ENCODE peak calls at places on chromosomes 11 and 22, in five cellular contexts. One of them, this sample, is unnamed.

GRCh38 chr11:108223449-108224149 is 732 bp downstream of the ATM start:
- DNase-seq in left ventricle myocardium inferior: no peak
- DNase-seq in lower lobe of right lung: no peak
- DNase-seq in activated naive CD4-positive, alpha-beta T cell: no peak
- DNase-seq in psoas muscle: no peak
- DNase-seq in this sample: no peak

GRCh38 chr11:68968306-68969255 is 12.2 kb downstream of the MRGPRD start:
- DNase-seq in left ventricle myocardium inferior: no peak
- DNase-seq in lower lobe of right lung: peak
- DNase-seq in activated naive CD4-positive, alpha-beta T cell: no peak
- DNase-seq in psoas muscle: no peak
- DNase-seq in this sample: no peak

GRCh38 chr11:100687630-100688395 is 725 bp downstream of the ARHGAP42 start:
- DNase-seq in psoas muscle: peak
- DNase-seq in lower lobe of right lung: peak
- DNase-seq in activated naive CD4-positive, alpha-beta T cell: no peak
- DNase-seq in left ventricle myocardium inferior: peak
- DNase-seq in this sample: peak

GRCh38 chr22:17149073-17149815 is 9.8 kb downstream of the HDHD5 start:
- DNase-seq in lower lobe of right lung: peak
- DNase-seq in left ventricle myocardium inferior: no peak
- DNase-seq in psoas muscle: no peak
- DNase-seq in activated naive CD4-positive, alpha-beta T cell: no peak
- DNase-seq in this sample: no peak

GRCh38 chr11:131712897-131713296 is 342.5 kb downstream of the NTM start:
- DNase-seq in lower lobe of right lung: no peak
- DNase-seq in psoas muscle: no peak
- DNase-seq in activated naive CD4-positive, alpha-beta T cell: no peak
- DNase-seq in left ventricle myocardium inferior: no peak
- DNase-seq in this sample: no peak

GRCh38 chr11:94735907-94736306 is 32.2 kb upstream of the AMOTL1 start:
- DNase-seq in left ventricle myocardium inferior: no peak
- DNase-seq in psoas muscle: no peak
- DNase-seq in lower lobe of right lung: no peak
- DNase-seq in activated naive CD4-positive, alpha-beta T cell: no peak
- DNase-seq in this sample: no peak

GRCh38 chr11:494761-495536 is 12.1 kb downstream of the RNH1 start:
- DNase-seq in activated naive CD4-positive, alpha-beta T cell: no peak
- DNase-seq in psoas muscle: peak
- DNase-seq in lower lobe of right lung: no peak
- DNase-seq in left ventricle myocardium inferior: no peak
- DNase-seq in this sample: peak

GRCh38 chr11:130301002-130301401 is 13.7 kb downstream of the ZBTB44 start:
- DNase-seq in left ventricle myocardium inferior: no peak
- DNase-seq in activated naive CD4-positive, alpha-beta T cell: no peak
- DNase-seq in psoas muscle: no peak
- DNase-seq in lower lobe of right lung: no peak
- DNase-seq in this sample: peak

GRCh38 chr11:34633990-34634725 is 13.3 kb downstream of the EHF start:
- DNase-seq in lower lobe of right lung: no peak
- DNase-seq in left ventricle myocardium inferior: no peak
- DNase-seq in psoas muscle: no peak
- DNase-seq in activated naive CD4-positive, alpha-beta T cell: no peak
- DNase-seq in this sample: no peak

GRCh38 chr11:120630100-120630499 is 118.6 kb downstream of the GRIK4 start:
- DNase-seq in psoas muscle: no peak
- DNase-seq in left ventricle myocardium inferior: no peak
- DNase-seq in lower lobe of right lung: peak
- DNase-seq in activated naive CD4-positive, alpha-beta T cell: no peak
- DNase-seq in this sample: no peak

GRCh38 chr11:131537729-131538128 is 167.3 kb downstream of the NTM start:
- DNase-seq in lower lobe of right lung: no peak
- DNase-seq in activated naive CD4-positive, alpha-beta T cell: no peak
- DNase-seq in psoas muscle: no peak
- DNase-seq in left ventricle myocardium inferior: no peak
- DNase-seq in this sample: no peak

GRCh38 chr22:45535400-45535799 is 32.7 kb downstream of the FBLN1 start:
- DNase-seq in psoas muscle: no peak
- DNase-seq in activated naive CD4-positive, alpha-beta T cell: no peak
- DNase-seq in lower lobe of right lung: no peak
- DNase-seq in left ventricle myocardium inferior: no peak
- DNase-seq in this sample: no peak

GRCh38 chr11:66082936-66083698 is 13.0 kb downstream of the PACS1 start:
- DNase-seq in activated naive CD4-positive, alpha-beta T cell: no peak
- DNase-seq in psoas muscle: no peak
- DNase-seq in lower lobe of right lung: no peak
- DNase-seq in left ventricle myocardium inferior: no peak
- DNase-seq in this sample: no peak

GRCh38 chr22:20435436-20436308 is 2.0 kb downstream of the SCARF2 start:
- DNase-seq in psoas muscle: no peak
- DNase-seq in left ventricle myocardium inferior: no peak
- DNase-seq in activated naive CD4-positive, alpha-beta T cell: no peak
- DNase-seq in lower lobe of right lung: peak
- DNase-seq in this sample: peak

This sample was measured in D341Med.